ENCODE peak calls at places on chromosomes 5 and 9, in five cellular contexts. D, T, G, B and J are unnamed samples.

GRCh38 chr9:297104-297794 is 82.6 kb downstream of the DOCK8 start:
- DNase-seq in B (no peak), G (no peak), D (no peak), T (no peak), J (no peak)

GRCh38 chr5:37172957-37173356 is 76.2 kb downstream of the CPLANE1 start:
- DNase-seq in B (no peak), T (no peak), D (no peak), G (no peak), J (no peak)

GRCh38 chr5:54309237-54309636 is 1.1 kb downstream of the ARL15 start:
- DNase-seq in D (no peak), B (no peak), T (no peak), G (no peak), J (no peak)

GRCh38 chr9:75454043-75454442 is 365.7 kb downstream of the OSTF1 start:
- DNase-seq in D (no peak), G (no peak), T (no peak), B (no peak), J (no peak)

GRCh38 chr9:82021198-82021597 is 32.6 kb downstream of the SPATA31D1 start:
- DNase-seq in B (peak; percentile 10), D (no peak), T (peak; percentile 58), G (no peak), J (no peak)

GRCh38 chr5:32710335-32710858 is 724 bp upstream of the NPR3 start:
- DNase-seq in G (no peak), D (no peak), B (no peak), T (no peak), J (no peak)

GRCh38 chr9:97553841-97554240 is 52.4 kb downstream of the TMOD1 start:
- DNase-seq in G (no peak), B (no peak), D (no peak), T (no peak), J (no peak)

GRCh38 chr9:107137495-107138202 is 145.4 kb upstream of the RAD23B start:
- DNase-seq in G (no peak), B (peak; percentile 21), D (peak; percentile 56), T (peak; percentile 29), J (no peak)

GRCh38 chr5:31990296-31990695 is 183.8 kb downstream of the GOLPH3 start:
- DNase-seq in G (no peak), B (no peak), D (no peak), T (no peak), J (no peak)

GRCh38 chr5:102450313-102450990 is 48.3 kb downstream of the SLCO6A1 start:
- DNase-seq in B (peak; percentile 17), T (peak; percentile 40), D (no peak), G (peak; percentile 9), J (peak; percentile 18)

GRCh38 chr5:126656397-126657007 is 55.8 kb downstream of the PHAX start:
- DNase-seq in D (peak; percentile 43), T (peak; percentile 31), B (peak; percentile 41), G (no peak), J (peak; percentile 22)

GRCh38 chr9:130290353-130291181 is 25.0 kb downstream of the HMCN2 start:
- DNase-seq in D (no peak), T (no peak), G (no peak), B (no peak), J (no peak)

GRCh38 chr5:126594676-126595485 is at the start of gene ALDH7A1:
- DNase-seq in G (peak; percentile 96), T (peak; percentile 83), B (peak; percentile 95), D (peak; percentile 17), J (peak; percentile 91)

GRCh38 chr9:106883030-106883429 is 20.1 kb downstream of the ZNF462 start:
- DNase-seq in T (no peak), D (no peak), B (no peak), G (no peak), J (no peak)

GRCh38 chr5:74103131-74104023 is 477.4 kb downstream of the ARHGEF28 start:
- DNase-seq in T (no peak), G (no peak), D (no peak), B (no peak), J (no peak)

GRCh38 chr9:108534741-108535140 is 321.0 kb downstream of the ACTL7B start:
- DNase-seq in B (no peak), D (no peak), T (peak; percentile 26), G (no peak), J (no peak)

GRCh38 chr5:10825897-10826644 is 65.0 kb upstream of the DAP start:
- DNase-seq in D (peak; percentile 43), B (no peak), T (no peak), G (no peak), J (no peak)

GRCh38 chr9:101977614-101978210 is 239.3 kb upstream of the GRIN3A start:
- DNase-seq in B (peak; percentile 3), D (no peak), G (no peak), T (peak; percentile 10), J (no peak)

GRCh38 chr5:139272471-139273321 is 20.8 kb upstream of the MATR3 start:
- DNase-seq in T (no peak), D (no peak), B (peak; percentile 73), G (no peak), J (no peak)

GRCh38 chr5:96658272-96658671 is 3.9 kb upstream of the CAST start:
- DNase-seq in G (no peak), B (no peak), T (no peak), D (no peak), J (no peak)

GRCh38 chr9:113594484-113595299 is 131.2 kb downstream of the RGS3 start:
- DNase-seq in D (no peak), B (no peak), T (no peak), G (no peak), J (no peak)

GRCh38 chr5:32329395-32329834 is 16.7 kb upstream of the MTMR12 start:
- DNase-seq in D (peak; percentile 83), G (peak; percentile 56), B (peak; percentile 73), T (peak; percentile 54), J (no peak)

GRCh38 chr5:157729858-157730257 is 1.4 kb upstream of the THG1L start:
- DNase-seq in D (no peak), G (no peak), T (no peak), B (no peak), J (no peak)

GRCh38 chr5:139696894-139697658 is 48.9 kb downstream of the CXXC5 start:
- DNase-seq in T (no peak), D (peak; percentile 93), B (peak; percentile 70), G (no peak), J (no peak)

GRCh38 chr5:142670811-142671210 is 15.1 kb downstream of the FGF1 start:
- DNase-seq in B (no peak), T (no peak), D (no peak), G (no peak), J (no peak)

GRCh38 chr9:129472651-129473102 is 148.2 kb downstream of the C9orf50 start:
- DNase-seq in B (no peak), D (no peak), T (no peak), G (no peak), J (no peak)

GRCh38 chr5:148776780-148777179 is 49.6 kb upstream of the ADRB2 start:
- DNase-seq in D (no peak), G (no peak), T (peak; percentile 61), B (no peak), J (no peak)

GRCh38 chr5:32274548-32275420 is 38.0 kb downstream of the MTMR12 start:
- DNase-seq in B (no peak), T (no peak), G (no peak), D (no peak), J (no peak)

GRCh38 chr5:134451618-134452505 is 40.2 kb upstream of the CDKN2AIPNL start:
- DNase-seq in T (no peak), B (no peak), D (peak; percentile 60), G (no peak), J (no peak)

GRCh38 chr5:137113161-137113560 is 386.0 kb downstream of the SPOCK1 start:
- DNase-seq in G (no peak), D (no peak), T (no peak), B (no peak), J (no peak)

GRCh38 chr5:32848681-32849080 is 137.6 kb downstream of the NPR3 start:
- DNase-seq in B (no peak), G (no peak), D (no peak), T (no peak), J (no peak)

GRCh38 chr9:134488251-134488900 is 153.2 kb upstream of the COL5A1 start:
- DNase-seq in T (no peak), G (no peak), D (no peak), B (no peak), J (no peak)

GRCh38 chr5:170746081-170746951 is 37.2 kb upstream of the GABRP start:
- DNase-seq in B (no peak), T (no peak), D (no peak), G (no peak), J (no peak)

GRCh38 chr5:131825404-131826013 is 28.7 kb upstream of the FNIP1 start:
- DNase-seq in B (peak; percentile 30), D (no peak), T (no peak), G (no peak), J (no peak)

GRCh38 chr9:72628191-72628590 is 106.8 kb downstream of the TMC1 start:
- DNase-seq in B (no peak), G (no peak), T (no peak), D (no peak), J (no peak)

GRCh38 chr5:21823588-21823987 is 1029.6 kb downstream of the CDH12 start:
- DNase-seq in G (no peak), B (no peak), D (no peak), T (no peak), J (no peak)

GRCh38 chr9:93468763-93469456 is 15.5 kb upstream of the FAM120AOS start:
- DNase-seq in G (no peak), B (no peak), T (no peak), D (no peak), J (no peak)

GRCh38 chr5:33789558-33789957 is 102.2 kb downstream of the ADAMTS12 start:
- DNase-seq in D (no peak), T (no peak), B (no peak), G (no peak), J (no peak)

GRCh38 chr5:38793099-38793498 is 52.7 kb upstream of the OSMR start:
- DNase-seq in T (no peak), G (no peak), D (no peak), B (no peak), J (no peak)

GRCh38 chr5:38794986-38795385 is 50.8 kb upstream of the OSMR start:
- DNase-seq in D (no peak), G (no peak), T (no peak), B (no peak), J (no peak)

GRCh38 chr5:38789777-38790176 is 56.0 kb upstream of the OSMR start:
- DNase-seq in T (no peak), G (no peak), B (no peak), D (no peak), J (no peak)

GRCh38 chr5:38789134-38789533 is 56.7 kb upstream of the OSMR start:
- DNase-seq in B (no peak), G (no peak), D (no peak), T (no peak), J (no peak)

GRCh38 chr5:38790891-38791290 is 54.9 kb upstream of the OSMR start:
- DNase-seq in D (no peak), T (no peak), G (no peak), B (no peak), J (no peak)
- TF ChIP-seq ZNF274 in D (no peak), T (no peak), G (no peak), B (no peak), J (no peak)

GRCh38 chr5:117094114-117094815 is 519.6 kb upstream of the SEMA6A start:
- DNase-seq in B (no peak), T (no peak), D (no peak), G (no peak), J (no peak)
- TF ChIP-seq ZNF274 in B (no peak), T (no peak), D (no peak), G (no peak), J (no peak)

GRCh38 chr9:12604154-12604825 is 88.9 kb upstream of the TYRP1 start:
- DNase-seq in D (no peak), B (no peak), G (no peak), T (no peak), J (no peak)
- TF ChIP-seq ZNF274 in D (no peak), B (no peak), G (no peak), T (no peak), J (no peak)

GRCh38 chr9:2681981-2682380 is 35.3 kb upstream of the KCNV2 start:
- DNase-seq in D (no peak), B (no peak), T (no peak), G (no peak), J (no peak)
- TF ChIP-seq ZNF274 in D (no peak), B (no peak), T (no peak), G (no peak), J (no peak)